ENCODE peak calls at places on chromosomes 11 and 22, in four cellular contexts. X is Panc1, J is AG04450, S is IMR-90. W is an unnamed sample.

GRCh38 chr22:27754247-27754887 is 47.2 kb downstream of the MN1 start:
- DNase-seq in X (no peak), J (no peak), S (no peak), W (no peak)

GRCh38 chr11:35927067-35927466 is 16.8 kb upstream of the LDLRAD3 start:
- DNase-seq in X (no peak), J (no peak), S (no peak), W (no peak)

GRCh38 chr22:27480487-27480886 is 321.1 kb downstream of the MN1 start:
- DNase-seq in X (no peak), J (no peak), S (no peak), W (no peak)

GRCh38 chr11:105229758-105230157 is 90.2 kb upstream of the CARD18 start:
- DNase-seq in X (no peak), J (no peak), S (peak; percentile 34), W (no peak)

GRCh38 chr11:104148074-104148473 is 15.9 kb downstream of the PDGFD start:
- DNase-seq in X (no peak), J (no peak), S (peak; percentile 74), W (no peak)

GRCh38 chr22:19546680-19547079 is 22.5 kb upstream of the CLDN5 start:
- DNase-seq in X (no peak), J (no peak), S (no peak), W (no peak)

GRCh38 chr11:35142481-35143207 is 3.7 kb downstream of the CD44 start:
- DNase-seq in X (no peak), J (no peak), S (peak; percentile 82), W (no peak)

GRCh38 chr11:113504586-113504985 is 29.4 kb upstream of the DRD2 start:
- DNase-seq in X (no peak), J (no peak), S (no peak), W (no peak)

GRCh38 chr22:38432264-38432663 is 22.7 kb downstream of the KCNJ4 start:
- DNase-seq in X (no peak), J (no peak), S (no peak), W (no peak)

GRCh38 chr11:43852057-43852636 is 28.5 kb upstream of the ALKBH3 start:
- DNase-seq in X (peak; percentile 57), J (peak; percentile 79), S (peak; percentile 88), W (no peak)

GRCh38 chr11:75474878-75475766 is 42.1 kb upstream of the KLHL35 start:
- DNase-seq in X (no peak), J (no peak), S (peak; percentile 62), W (no peak)

GRCh38 chr11:110148775-110149744 is 55.9 kb downstream of the ZC3H12C start:
- DNase-seq in X (no peak), J (no peak), S (peak; percentile 92), W (no peak)

GRCh38 chr11:116812109-116812508 is 11.0 kb downstream of the APOA4 start:
- DNase-seq in X (no peak), J (no peak), S (no peak), W (no peak)

GRCh38 chr11:17421781-17422180 is 33.3 kb upstream of the KCNJ11 start:
- DNase-seq in X (no peak), J (no peak), S (no peak), W (no peak)

GRCh38 chr11:83543918-83544491 is 257.8 kb upstream of the CCDC90B start:
- DNase-seq in X (no peak), J (no peak), S (no peak), W (no peak)

GRCh38 chr11:133981156-133981555 is 24.4 kb upstream of the IGSF9B start:
- DNase-seq in X (no peak), J (no peak), S (no peak), W (no peak)

GRCh38 chr11:79902493-79902892 is 461.7 kb upstream of the TENM4 start:
- DNase-seq in X (no peak), J (no peak), S (peak; percentile 73), W (peak; percentile 79)

GRCh38 chr11:114192841-114193389 is 103.3 kb upstream of the NNMT start:
- DNase-seq in X (no peak), J (no peak), S (no peak), W (no peak)

GRCh38 chr11:105968021-105968697 is 53.9 kb downstream of the MSANTD4 start:
- DNase-seq in X (no peak), J (no peak), S (peak; percentile 70), W (peak; percentile 74)

GRCh38 chr22:36244522-36245391 is 5.4 kb upstream of the APOL2 start:
- DNase-seq in X (no peak), J (no peak), S (peak; percentile 52), W (no peak)

GRCh38 chr22:26573026-26573662 is 16.8 kb downstream of the TPST2 start:
- DNase-seq in X (no peak), J (no peak), S (peak; percentile 48), W (no peak)

GRCh38 chr22:27159016-27159415 is 501.6 kb downstream of the MIAT start:
- DNase-seq in X (no peak), J (no peak), S (no peak), W (no peak)

GRCh38 chr11:71420455-71421241 is 27.5 kb downstream of the DHCR7 start:
- DNase-seq in X (peak; percentile 45), J (peak; percentile 3), S (peak; percentile 55), W (peak; percentile 7)

GRCh38 chr11:122743949-122744876 is 88.7 kb downstream of the UBASH3B start:
- DNase-seq in X (no peak), J (no peak), S (no peak), W (no peak)

GRCh38 chr11:134412508-134413333 is 679 bp upstream of the B3GAT1 start:
- DNase-seq in X (no peak), J (no peak), S (no peak), W (no peak)

GRCh38 chr11:68146704-68147474 is 25.7 kb upstream of the CHKA start:
- DNase-seq in X (no peak), J (no peak), S (peak; percentile 50), W (no peak)

GRCh38 chr11:69180726-69181125 is 25.0 kb downstream of the SMIM38 start:
- DNase-seq in X (no peak), J (no peak), S (no peak), W (no peak)

GRCh38 chr11:79864882-79865281 is 424.1 kb upstream of the TENM4 start:
- DNase-seq in X (no peak), J (no peak), S (no peak), W (no peak)

GRCh38 chr11:24575392-24575791 is 78.5 kb downstream of the LUZP2 start:
- DNase-seq in X (no peak), J (no peak), S (peak; percentile 75), W (no peak)

GRCh38 chr22:45427114-45427513 is 13.6 kb downstream of the RIBC2 start:
- DNase-seq in X (no peak), J (no peak), S (no peak), W (no peak)

GRCh38 chr11:113781682-113782081 is 2.1 kb downstream of the CLDN25 start:
- DNase-seq in X (no peak), J (no peak), S (no peak), W (no peak)

GRCh38 chr11:2691991-2692841 is 7.6 kb downstream of the KCNQ1OT1 start:
- DNase-seq in X (no peak), J (no peak), S (no peak), W (no peak)

GRCh38 chr11:12377824-12378593 is 638 bp downstream of the PARVA start:
- DNase-seq in X (peak; percentile 38), J (no peak), S (peak; percentile 71), W (peak; percentile 25)

GRCh38 chr11:8242480-8243280 is 21.0 kb downstream of the LMO1 start:
- DNase-seq in X (no peak), J (no peak), S (no peak), W (no peak)
- H3K4me3 ChIP-seq in X (no peak overlapping the region), J (no peak overlapping the region), S (no peak overlapping the region), W (no peak overlapping the region)

GRCh38 chr22:23683545-23683944 is 7.3 kb upstream of the RGL4 start:
- DNase-seq in X (no peak), J (no peak), S (no peak), W (no peak)

GRCh38 chr22:23684051-23684450 is 6.8 kb upstream of the RGL4 start:
- DNase-seq in X (no peak), J (no peak), S (no peak), W (no peak)

GRCh38 chr22:23682082-23682481 is 8.7 kb upstream of the RGL4 start:
- DNase-seq in X (no peak), J (no peak), S (no peak), W (no peak)

GRCh38 chr22:23682827-23683355 is 7.9 kb upstream of the RGL4 start:
- DNase-seq in X (no peak), J (no peak), S (no peak), W (no peak)

DNA sequence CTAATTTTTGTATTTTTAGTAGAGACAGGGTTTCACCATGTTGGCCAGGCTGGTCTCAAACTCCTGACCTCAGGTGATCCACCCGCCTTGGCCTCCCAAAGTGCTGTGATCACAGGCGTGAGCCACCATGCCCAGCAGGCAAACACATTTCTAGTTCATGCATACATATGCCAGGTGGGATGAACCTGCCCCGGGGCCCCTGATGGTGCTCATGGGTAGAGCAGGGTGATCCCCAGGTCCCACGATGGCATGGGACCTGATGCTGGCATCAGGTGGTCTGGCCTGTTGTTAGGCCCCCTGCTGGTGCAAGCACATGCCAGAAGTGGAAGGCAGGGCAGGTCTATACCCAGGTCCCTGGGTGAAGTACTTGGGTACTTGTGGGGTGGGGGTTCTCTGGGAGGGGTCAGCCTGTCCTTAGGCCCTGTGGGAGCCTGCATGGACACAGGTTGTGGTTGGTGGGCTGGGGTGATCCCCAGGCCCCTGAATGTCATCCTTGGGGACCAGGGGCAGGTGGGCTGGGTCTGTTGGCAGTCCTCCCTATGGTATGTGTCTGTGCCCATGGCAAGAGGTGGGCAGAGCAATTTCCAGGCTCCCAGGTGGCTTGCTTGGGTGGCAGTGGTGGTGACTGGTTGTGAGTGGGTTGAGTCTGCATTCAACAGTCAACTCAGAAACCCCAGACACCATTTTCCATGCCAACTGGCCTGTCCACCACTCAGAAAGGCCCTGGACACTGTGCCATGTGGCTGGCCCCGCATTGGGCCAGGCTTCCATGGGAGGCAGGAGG is 9.6 kb upstream of the RGL4 start:
- DNase-seq in X (no peak), J (no peak), S (no peak), W (no peak)
- TF ChIP-seq CTCF in X (no peak), J (no peak), S (no peak), W (no peak)

GRCh38 chr11:64778223-64778472 is 194 bp downstream of the SF1 start:
- DNase-seq in X (no peak), J (no peak), S (no peak), W (no peak)
- H3K4me3 ChIP-seq in X (peak overlapping the region; percentile 55), J (peak overlapping the region; percentile 98), S (peak overlapping the region; percentile 94), W (peak overlapping the region; percentile 80)

DNA sequence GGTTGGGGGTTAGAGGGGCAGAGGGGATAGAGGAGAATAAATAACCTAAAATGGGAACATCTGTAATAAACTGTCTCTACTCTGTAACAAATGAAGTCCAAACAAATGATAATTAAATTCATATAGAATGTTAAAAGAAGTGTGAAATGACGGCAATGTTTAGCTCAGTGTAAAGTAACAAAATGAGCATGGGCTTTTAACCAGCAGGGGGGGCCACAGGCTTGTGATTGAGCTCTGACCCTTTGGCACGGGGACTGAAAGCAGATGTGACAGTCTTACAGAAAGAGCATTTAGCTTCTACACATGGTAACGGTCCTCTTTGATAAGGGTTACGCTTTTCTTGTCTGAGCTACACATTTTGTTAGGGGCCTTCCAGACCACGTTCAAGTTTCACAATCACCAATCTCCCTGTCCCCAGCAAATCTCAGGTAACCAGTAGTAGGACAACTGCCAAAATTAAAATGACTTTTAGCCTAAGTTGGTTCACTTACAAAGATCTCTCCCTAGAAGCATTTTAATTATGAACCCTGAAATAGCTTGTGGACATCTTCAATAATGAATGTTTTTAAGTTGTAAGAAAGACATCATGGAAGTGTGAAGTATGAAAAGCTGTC is 262.5 kb downstream of the DCDC1 start:
- DNase-seq in X (peak; percentile 33), J (no peak), S (peak; percentile 7), W (no peak)
- TF ChIP-seq CTCF in X (peak; percentile 79), J (peak; percentile 46), S (peak; percentile 49), W (peak; percentile 92)

GRCh38 chr11:1460396-1460795 is 26.2 kb downstream of the MOB2 start:
- DNase-seq in X (no peak), J (peak; percentile 13), S (peak; percentile 45), W (no peak)
- H3K4me3 ChIP-seq in X (no peak overlapping the region), J (no peak overlapping the region), S (no peak overlapping the region), W (no peak overlapping the region)